ENCODE peak calls at places on chromosomes 7 and 10, in eight cellular contexts. K is GM23248, S is hepatocyte, E is SK-N-SH, V is HCT116, O is GM23338, D is PC-3, L is OCI-LY7. M is an unnamed sample.

GRCh38 chr10:1044146-1044545 is 4.8 kb downstream of the IDI1 start:
- DNase-seq in O (no peak), D (no peak), L (no peak), V (no peak), K (no peak), E (no peak), S (no peak), M (no peak)

GRCh38 chr7:18820981-18821380 is 296.5 kb downstream of the TWIST1 start:
- DNase-seq in O (no peak), L (no peak), K (no peak), D (no peak), V (no peak), S (no peak), E (no peak), M (no peak)

GRCh38 chr10:27998954-27999275 is at the start of gene ODAD2:
- DNase-seq in K (no peak), S (no peak), V (no peak), D (peak; percentile 2), L (no peak), E (no peak), O (peak; percentile 70), M (no peak)

GRCh38 chr7:22601812-22602568 is 102.0 kb upstream of the STEAP1B start:
- DNase-seq in L (no peak), E (no peak), V (no peak), K (peak; percentile 66), O (no peak), D (peak; percentile 48), S (no peak), M (no peak)

GRCh38 chr10:89164080-89164479 is 43.0 kb downstream of the CH25H start:
- DNase-seq in D (no peak), L (no peak), V (no peak), O (no peak), S (no peak), K (no peak), E (no peak), M (no peak)

GRCh38 chr7:11540271-11540761 is 291.7 kb downstream of the THSD7A start:
- DNase-seq in O (no peak), L (peak; percentile 77), S (peak; percentile 35), K (peak; percentile 71), D (peak; percentile 52), V (peak; percentile 18), E (peak; percentile 70), M (no peak)

GRCh38 chr7:36723951-36724664 is at the start of gene AOAH:
- DNase-seq in L (no peak), O (no peak), K (no peak), D (no peak), S (no peak), E (no peak), V (no peak), M (no peak)

GRCh38 chr10:127090135-127090534 is 106.3 kb downstream of the INSYN2A start:
- DNase-seq in E (no peak), K (no peak), O (no peak), S (peak; percentile 58), V (no peak), L (no peak), D (no peak), M (no peak)

GRCh38 chr7:84258628-84259027 is 64.0 kb upstream of the SEMA3A start:
- DNase-seq in L (no peak), S (no peak), O (no peak), K (peak; percentile 84), D (peak; percentile 20), E (no peak), V (no peak), M (no peak)

GRCh38 chr7:8232999-8233847 is 28.7 kb downstream of the ICA1 start:
- DNase-seq in L (no peak), D (no peak), V (no peak), K (no peak), O (no peak), S (peak; percentile 53), E (no peak), M (no peak)

GRCh38 chr10:101693701-101694055 is 1.3 kb downstream of the FBXW4 start:
- DNase-seq in L (peak; percentile 74), S (peak; percentile 59), V (no peak), E (peak; percentile 64), D (peak; percentile 17), O (no peak), K (peak; percentile 80), M (no peak)

GRCh38 chr10:110430369-110431273 is 67.1 kb upstream of the DUSP5 start:
- DNase-seq in O (no peak), D (no peak), V (no peak), S (no peak), K (no peak), E (no peak), L (no peak), M (no peak)

GRCh38 chr7:1569440-1569832 is 396 bp downstream of the PSMG3 start:
- DNase-seq in O (no peak), V (no peak), S (no peak), E (no peak), K (no peak), D (no peak), L (no peak), M (no peak)

GRCh38 chr7:14125998-14126397 is 136.5 kb upstream of the ETV1 start:
- DNase-seq in D (no peak), K (no peak), V (no peak), S (no peak), O (peak; percentile 24), E (no peak), L (no peak), M (peak; percentile 13)

GRCh38 chr10:100346351-100346764 is 675 bp upstream of the SCD start:
- DNase-seq in D (peak; percentile 41), E (peak; percentile 93), K (peak; percentile 79), O (peak; percentile 89), V (peak; percentile 48), L (peak; percentile 87), S (peak; percentile 92), M (peak; percentile 94)

GRCh38 chr10:77075916-77076315 is 561.7 kb downstream of the KCNMA1 start:
- DNase-seq in O (no peak), E (no peak), K (no peak), S (no peak), L (no peak), D (no peak), V (no peak), M (no peak)

GRCh38 chr10:108905821-108906220 is 1017.5 kb downstream of the XPNPEP1 start:
- DNase-seq in V (no peak), L (no peak), D (no peak), S (no peak), E (no peak), K (no peak), O (no peak), M (no peak)

GRCh38 chr7:149071641-149072437 is 18.7 kb downstream of the ZNF786 start:
- DNase-seq in K (no peak), V (peak; percentile 88), E (peak; percentile 61), O (peak; percentile 93), S (peak; percentile 13), L (no peak), D (no peak), M (peak; percentile 78)

DNA sequence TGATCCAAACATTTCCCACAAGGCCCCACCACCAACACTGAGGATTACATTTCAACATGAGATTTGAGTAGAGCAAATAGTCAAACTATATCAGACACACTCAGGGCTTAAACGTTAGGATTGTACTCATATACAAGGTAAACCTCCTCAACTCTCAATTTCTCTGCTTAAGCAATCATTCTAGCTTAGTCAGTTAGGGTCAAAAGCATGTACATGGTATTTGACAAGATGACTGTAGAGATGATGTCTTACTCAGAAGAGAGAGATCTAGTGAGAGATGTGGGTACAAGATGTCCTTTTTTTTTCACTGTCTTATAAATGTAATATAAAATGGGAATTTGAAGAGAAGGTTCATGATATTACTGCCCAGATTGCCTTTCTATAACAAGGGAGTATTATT is 270.1 kb downstream of the PRKG1 start:
- DNase-seq in L (no peak), S (no peak), K (no peak), O (no peak), V (no peak), E (no peak), D (no peak), M (no peak)
- TF ChIP-seq EZH2phosphoT487 in L (no peak), S (no peak), K (no peak), O (no peak), V (no peak), E (no peak), D (no peak), M (no peak)

GRCh38 chr10:62093863-62094291 is 174.8 kb downstream of the RTKN2 start:
- DNase-seq in V (no peak), O (no peak), E (no peak), L (no peak), K (peak; percentile 69), S (no peak), D (peak; percentile 98), M (no peak)
- TF ChIP-seq EZH2phosphoT487 in V (no peak), O (no peak), E (no peak), L (no peak), K (no peak), S (no peak), D (no peak), M (no peak)

GRCh38 chr10:103648231-103648950 is 154.9 kb downstream of the NEURL1 start:
- DNase-seq in D (no peak), O (peak; percentile 55), L (no peak), K (no peak), S (peak; percentile 24), E (no peak), V (no peak), M (no peak)

GRCh38 chr10:103643381-103643780 is 149.9 kb downstream of the NEURL1 start:
- DNase-seq in E (no peak), S (no peak), L (no peak), V (no peak), K (no peak), O (no peak), D (no peak), M (no peak)

GRCh38 chr10:103646304-103646703 is 152.8 kb downstream of the NEURL1 start:
- DNase-seq in S (no peak), E (no peak), O (no peak), D (no peak), V (no peak), L (no peak), K (no peak), M (no peak)

GRCh38 chr10:103648951-103649532 is 155.5 kb downstream of the NEURL1 start:
- DNase-seq in E (no peak), S (no peak), V (no peak), D (no peak), O (no peak), L (no peak), K (peak; percentile 81), M (no peak)

GRCh38 chr10:103645141-103646054 is 151.9 kb downstream of the NEURL1 start:
- DNase-seq in O (no peak), K (peak; percentile 98), V (no peak), S (peak; percentile 61), L (no peak), D (peak; percentile 8), E (no peak), M (no peak)
- TF ChIP-seq EZH2phosphoT487 in O (no peak), K (no peak), V (no peak), S (no peak), L (no peak), D (no peak), E (no peak), M (no peak)

DNA sequence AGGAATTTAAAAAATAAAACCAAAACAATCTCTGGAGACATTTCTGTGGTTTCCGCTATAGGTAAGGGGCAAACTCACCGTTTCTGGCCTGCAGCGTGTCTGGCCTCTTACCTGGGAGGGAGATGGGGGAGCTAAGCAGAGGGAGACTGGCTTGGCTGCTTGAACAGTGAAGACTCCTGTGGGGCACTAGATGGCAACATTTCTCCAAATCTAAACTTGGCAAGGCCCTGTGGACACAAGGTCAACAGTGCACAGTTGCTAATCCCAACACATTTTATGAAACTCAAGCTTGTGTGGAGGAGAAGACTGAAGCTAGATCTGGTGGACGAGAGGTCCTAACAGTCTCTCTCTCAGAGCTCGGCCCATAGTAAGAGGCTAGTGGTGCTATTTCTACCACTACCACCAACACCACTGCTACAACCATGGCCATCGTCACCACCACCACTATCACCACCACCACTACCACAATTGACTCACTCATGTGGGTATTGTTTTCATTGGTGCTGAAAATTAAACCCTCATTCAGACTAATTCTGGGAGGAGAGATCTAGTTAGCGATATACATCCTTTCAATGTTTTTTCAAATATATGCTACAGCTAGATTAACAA is 28.4 kb upstream of the CDHR3 start:
- DNase-seq in O (peak; percentile 72), V (peak; percentile 7), L (peak; percentile 55), S (peak; percentile 62), K (peak; percentile 51), E (peak; percentile 65), D (peak; percentile 16), M (peak; percentile 53)
- TF ChIP-seq EZH2phosphoT487 in O (no peak), V (no peak), L (no peak), S (no peak), K (no peak), E (no peak), D (no peak), M (no peak)

M was measured in neural progenitor cell.